ENCODE peak calls at places on chromosomes 13 and 19, in six cellular contexts. X is K562, G is GM12878, B is upper lobe of left lung, S is HepG2, N is A549. T is an unnamed sample.

GRCh38 chr19:4707956-4708650 is 15.5 kb downstream of the DPP9 start:
- ATAC-seq in X (no peak), B (no peak), N (no peak), S (no peak), G (no peak), T (peak; percentile 70)

GRCh38 chr13:51360489-51360888 is 21.0 kb downstream of the SERPINE3 start:
- ATAC-seq in X (no peak), G (no peak), B (no peak), S (no peak), N (no peak), T (no peak)

GRCh38 chr13:98447881-98448641 is 128.8 kb downstream of the STK24 start:
- ATAC-seq in X (peak; percentile 22), S (no peak), G (no peak), N (peak; percentile 56), B (no peak), T (no peak)

GRCh38 chr19:37513397-37513796 is 6.7 kb downstream of the ZNF793 start:
- ATAC-seq in X (no peak), S (no peak), B (no peak), G (no peak), N (no peak), T (no peak)

GRCh38 chr13:113981201-113981605 is 7.3 kb upstream of the C13orf46 start:
- ATAC-seq in N (peak; percentile 66), X (no peak), S (no peak), B (peak; percentile 89), G (no peak), T (peak; percentile 47)

GRCh38 chr19:5949792-5950305 is 28.1 kb downstream of the RANBP3 start:
- ATAC-seq in S (no peak), X (no peak), N (no peak), G (no peak), B (peak; percentile 68), T (no peak)

GRCh38 chr13:99974939-99975561 is 3.5 kb upstream of the ZIC5 start:
- ATAC-seq in X (no peak), S (no peak), N (no peak), B (no peak), G (no peak), T (no peak)

GRCh38 chr19:6519289-6519688 is 11.5 kb upstream of the TNFSF9 start:
- ATAC-seq in N (no peak), G (peak; percentile 2), S (no peak), B (no peak), X (no peak), T (no peak)

GRCh38 chr19:609001-609340 is 19.3 kb downstream of the HCN2 start:
- ATAC-seq in N (peak; percentile 40), S (no peak), X (no peak), G (no peak), B (peak; percentile 16), T (no peak)

GRCh38 chr13:46530084-46530935 is 22.7 kb upstream of the LRCH1 start:
- ATAC-seq in B (no peak), N (no peak), G (no peak), S (no peak), X (no peak), T (no peak)

GRCh38 chr13:21529102-21529893 is 70.2 kb upstream of the ZDHHC20 start:
- ATAC-seq in B (no peak), S (no peak), G (no peak), N (no peak), X (no peak), T (no peak)

GRCh38 chr13:95784891-95785290 is 108.0 kb downstream of the DNAJC3 start:
- ATAC-seq in N (peak; percentile 29), X (no peak), S (no peak), B (no peak), G (no peak), T (no peak)

GRCh38 chr13:31433201-31433600 is 233.4 kb downstream of the B3GLCT start:
- ATAC-seq in N (no peak), S (no peak), B (no peak), X (no peak), G (no peak), T (no peak)

GRCh38 chr19:46021531-46022041 is 1.3 kb downstream of the PGLYRP1 start:
- ATAC-seq in G (no peak), N (peak; percentile 28), S (no peak), X (peak; percentile 92), B (no peak), T (no peak)

GRCh38 chr19:46944918-46945628 is 74.6 kb upstream of the NPAS1 start:
- ATAC-seq in B (peak; percentile 28), G (no peak), X (peak; percentile 49), N (peak; percentile 52), S (peak; percentile 54), T (peak; percentile 64)

GRCh38 chr19:18814063-18814462 is 17.7 kb upstream of the UPF1 start:
- ATAC-seq in S (peak; percentile 74), B (no peak), X (no peak), N (no peak), G (no peak), T (no peak)

GRCh38 chr13:41645313-41645712 is 188.0 kb downstream of the RGCC start:
- ATAC-seq in G (no peak), N (no peak), B (no peak), S (peak; percentile 22), X (no peak), T (peak; percentile 91)

GRCh38 chr13:70424428-70424827 is 316.2 kb upstream of the KLHL1 start:
- ATAC-seq in N (no peak), X (no peak), G (no peak), S (no peak), B (no peak), T (no peak)

GRCh38 chr19:39199025-39199424 is 2.3 kb downstream of the NCCRP1 start:
- ATAC-seq in N (peak; percentile 40), B (no peak), S (peak; percentile 63), G (peak; percentile 46), X (peak; percentile 31), T (peak; percentile 39)

GRCh38 chr13:38013676-38014075 is 144.1 kb upstream of the TRPC4 start:
- ATAC-seq in X (no peak), G (no peak), N (no peak), S (no peak), B (no peak), T (no peak)

GRCh38 chr13:102617697-102618350 is 21.0 kb downstream of the TPP2 start:
- ATAC-seq in B (no peak), N (no peak), X (no peak), G (no peak), S (no peak), T (no peak)

GRCh38 chr13:42140494-42140893 is 92.0 kb downstream of the DGKH start:
- ATAC-seq in N (no peak), X (no peak), S (no peak), G (peak; percentile 90), B (no peak), T (no peak)

GRCh38 chr19:15248648-15249559 is 16.7 kb upstream of the EPHX3 start:
- ATAC-seq in N (peak; percentile 74), G (no peak), B (peak; percentile 63), S (peak; percentile 16), X (no peak), T (peak; percentile 71)

GRCh38 chr19:55451522-55452380 is 8.7 kb upstream of the SHISA7 start:
- ATAC-seq in S (peak; percentile 29), N (peak; percentile 7), B (no peak), X (no peak), G (peak; percentile 11), T (no peak)

GRCh38 chr13:53732664-53733063 is 704.1 kb downstream of the OLFM4 start:
- ATAC-seq in B (no peak), N (no peak), S (no peak), G (no peak), X (no peak), T (no peak)

GRCh38 chr13:30569901-30570576 is 47.7 kb upstream of the USPL1 start:
- ATAC-seq in X (peak; percentile 42), G (no peak), N (peak; percentile 92), S (peak; percentile 66), B (no peak), T (peak; percentile 87)

GRCh38 chr13:96216543-96216942 is 126.6 kb downstream of the HS6ST3 start:
- ATAC-seq in G (no peak), B (no peak), N (no peak), S (peak; percentile 47), X (peak; percentile 57), T (no peak)

DNA sequence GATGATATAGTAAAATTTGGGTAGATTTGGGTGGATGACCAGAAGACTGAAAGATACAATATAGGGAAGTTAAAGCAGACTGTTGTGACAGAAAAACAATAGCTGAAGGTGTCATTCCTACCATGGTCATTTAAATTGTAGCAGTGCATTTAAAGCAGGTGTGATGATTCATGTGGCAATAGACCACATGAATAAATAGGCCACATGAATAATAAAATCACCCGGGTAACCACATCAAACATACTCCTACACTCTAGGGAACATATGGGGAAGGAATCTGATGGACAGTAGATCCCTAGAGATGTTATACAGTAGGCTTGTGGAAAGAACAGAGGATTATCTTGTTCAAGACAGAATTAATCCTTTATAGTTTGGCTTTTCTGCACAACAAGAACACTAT is 392.6 kb downstream of the SLITRK5 start:
- ATAC-seq in B (no peak), G (no peak), X (no peak), S (no peak), N (no peak), T (no peak)
- H3K27ac ChIP-seq in B (no peak overlapping the region), G (no peak overlapping the region), X (no peak overlapping the region), S (no peak overlapping the region), N (no peak overlapping the region), T (no peak overlapping the region)

DNA sequence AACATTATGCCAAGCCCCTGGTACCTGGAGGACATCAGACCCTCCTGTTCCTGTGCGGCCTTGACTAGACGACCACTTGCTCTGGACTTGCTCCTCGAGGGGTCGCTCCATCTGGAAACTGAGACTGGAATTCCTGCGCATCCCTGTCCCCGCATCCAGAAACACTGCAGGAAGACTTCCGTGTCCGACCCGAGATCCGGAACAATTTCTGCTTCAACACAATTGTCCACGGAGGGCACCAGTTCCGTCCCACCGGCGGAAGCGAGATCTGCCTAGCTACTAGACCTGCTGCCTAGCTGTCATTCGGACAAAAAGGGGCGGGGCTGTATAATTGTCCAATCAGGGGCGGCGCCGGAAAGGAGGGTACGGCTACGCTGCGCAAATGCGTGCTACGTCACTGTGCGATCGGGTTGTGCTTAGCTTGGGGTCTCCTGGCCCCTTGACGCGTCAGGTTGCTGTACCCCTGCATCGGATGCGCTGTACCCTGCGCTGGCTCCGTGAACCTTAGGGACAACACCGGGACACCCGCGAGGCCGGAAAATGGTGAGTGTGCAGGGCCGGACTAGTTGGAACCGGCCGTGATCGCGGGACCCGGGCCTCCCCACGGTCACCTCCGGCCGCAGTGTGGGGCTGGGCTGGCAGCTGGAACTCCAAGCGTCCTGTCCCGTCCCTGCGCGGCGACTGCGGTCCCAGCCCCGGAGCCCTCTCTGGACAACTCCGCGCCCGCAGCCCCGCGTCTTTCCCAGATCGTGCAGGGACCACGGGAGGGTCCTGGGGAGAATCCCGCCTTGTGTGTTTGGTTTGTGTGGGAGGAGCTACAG is at the start of the genes ZNF490 and ZNF791:
- ATAC-seq in N (peak; percentile 99), B (peak; percentile 99), G (peak; percentile 83), S (peak; percentile 98), X (peak; percentile 99), T (peak; percentile 99)
- TF ChIP-seq POLR2A in N (peak; percentile 37), B (no peak), G (peak; percentile 98), S (peak; percentile 92), X (peak; percentile 91), T (peak; percentile 89)

GRCh38 chr13:48892311-48892710 is 83.4 kb upstream of the FNDC3A start:
- ATAC-seq in N (peak; percentile 96), B (no peak), G (peak; percentile 58), S (no peak), X (no peak), T (no peak)
- TF ChIP-seq EP300 in N (peak; percentile 49), B (no peak), G (no peak), S (no peak), X (no peak), T (no peak)

DNA sequence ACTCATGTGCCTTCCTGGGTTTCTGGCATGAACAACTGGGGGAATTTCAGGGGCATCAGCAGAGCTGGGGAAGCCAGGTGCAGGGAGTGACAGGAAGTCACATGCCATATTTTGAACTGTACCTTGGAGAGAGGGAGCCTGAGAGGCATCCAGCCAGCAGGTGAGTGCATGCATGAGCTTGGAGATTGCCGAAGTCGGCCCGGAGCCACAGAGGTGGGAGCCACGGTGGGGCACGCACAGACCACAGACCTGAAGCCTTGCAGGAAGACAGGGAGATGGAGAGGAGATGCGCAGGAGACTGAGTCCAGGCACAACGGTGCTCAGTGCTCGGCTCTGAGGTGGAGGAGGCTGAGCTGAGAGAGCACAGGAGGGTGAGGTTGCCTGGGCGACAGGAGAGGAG is 55.1 kb downstream of the CDADC1 start:
- ATAC-seq in X (no peak), G (no peak), B (no peak), S (no peak), N (no peak), T (no peak)
- H3K27ac ChIP-seq in X (no peak overlapping the region), G (no peak overlapping the region), B (no peak overlapping the region), S (no peak overlapping the region), N (no peak overlapping the region), T (peak overlapping the region; percentile 85)

T was measured in gastroesophageal sphincter.